ENCODE peak calls at places on chromosomes 3 and 15, in six cellular contexts. S is A549, C is body of pancreas, H is DND-41, P is aorta, D is lower lobe of right lung. T is an unnamed sample.

GRCh38 chr3:101574388-101575156 is 592 bp downstream of the PCNP start:
- DNase-seq in S (peak), C (peak), H (peak), P (peak), D (peak), T (peak)

GRCh38 chr15:42144841-42145375 is 11.5 kb downstream of the PLA2G4F start:
- DNase-seq in S (no peak), C (no peak), H (no peak), P (no peak), D (no peak), T (no peak)

GRCh38 chr3:138938877-138939562 is 7.9 kb downstream of the FOXL2 start:
- DNase-seq in S (no peak), C (no peak), H (no peak), P (no peak), D (no peak), T (no peak)

GRCh38 chr15:38885001-38885400 is 320.4 kb upstream of the RASGRP1 start:
- DNase-seq in S (no peak), C (no peak), H (no peak), P (no peak), D (no peak), T (no peak)

GRCh38 chr3:153958635-153959320 is 162.4 kb upstream of the ARHGEF26 start:
- DNase-seq in S (no peak), C (no peak), H (no peak), P (no peak), D (no peak), T (no peak)

GRCh38 chr3:178949896-178950295 is 121.7 kb downstream of the ZMAT3 start:
- DNase-seq in S (no peak), C (no peak), H (no peak), P (no peak), D (no peak), T (no peak)

GRCh38 chr3:88984832-88985231 is 122.6 kb upstream of the EPHA3 start:
- DNase-seq in S (no peak), C (no peak), H (no peak), P (no peak), D (no peak), T (no peak)

GRCh38 chr15:60350121-60350520 is 47.7 kb downstream of the ANXA2 start:
- DNase-seq in S (no peak), C (no peak), H (no peak), P (no peak), D (no peak), T (no peak)

GRCh38 chr3:9703736-9704342 is at the start of gene CPNE9:
- DNase-seq in S (no peak), C (peak), H (no peak), P (no peak), D (no peak), T (no peak)

GRCh38 chr15:42503822-42504221 is 8.4 kb downstream of the SNAP23 start:
- DNase-seq in S (no peak), C (no peak), H (no peak), P (no peak), D (no peak), T (no peak)

GRCh38 chr3:134460965-134461364 is 24.8 kb downstream of the ANAPC13 start:
- DNase-seq in S (no peak), C (no peak), H (no peak), P (no peak), D (no peak), T (no peak)

GRCh38 chr15:92247649-92248242 is 145.9 kb upstream of the ST8SIA2 start:
- DNase-seq in S (no peak), C (no peak), H (no peak), P (no peak), D (no peak), T (no peak)

GRCh38 chr3:109372639-109373038 is 35.3 kb upstream of the DPPA4 start:
- DNase-seq in S (no peak), C (no peak), H (no peak), P (no peak), D (no peak), T (no peak)

GRCh38 chr3:193490989-193491388 is 63.7 kb downstream of the ATP13A4 start:
- DNase-seq in S (no peak), C (no peak), H (no peak), P (no peak), D (no peak), T (no peak)
- H3K4me3 ChIP-seq in S (no peak), C (no peak), H (no peak), P (no peak), D (no peak), T (no peak)

GRCh38 chr3:37997321-37997720 is 6.7 kb downstream of the VILL start:
- DNase-seq in S (no peak), C (no peak), H (no peak), P (no peak), D (no peak), T (no peak)

GRCh38 chr3:37999836-38000235 is 9.2 kb downstream of the VILL start:
- DNase-seq in S (no peak), C (no peak), H (no peak), P (peak), D (no peak), T (no peak)

GRCh38 chr3:37996785-37997301 is 6.3 kb downstream of the VILL start:
- DNase-seq in S (peak), C (peak), H (peak), P (peak), D (peak), T (peak)

GRCh38 chr3:37995652-37996641 is 5.4 kb downstream of the VILL start:
- DNase-seq in S (no peak), C (no peak), H (no peak), P (no peak), D (no peak), T (peak)

GRCh38 chr3:37997791-37998370 is 7.3 kb downstream of the VILL start:
- DNase-seq in S (no peak), C (no peak), H (no peak), P (no peak), D (no peak), T (no peak)
- H3K4me3 ChIP-seq in S (no peak), C (no peak), H (no peak), P (no peak), D (peak), T (no peak)

GRCh38 chr3:189394599-189395121 is 222.9 kb downstream of the TPRG1 start:
- DNase-seq in S (no peak), C (no peak), H (no peak), P (no peak), D (no peak), T (no peak)
- H3K4me3 ChIP-seq in S (no peak), C (no peak), H (no peak), P (no peak), D (no peak), T (no peak)

GRCh38 chr3:52608337-52608736 is 71.9 kb downstream of the UQCC5 start:
- DNase-seq in S (no peak), C (no peak), H (no peak), P (no peak), D (no peak), T (no peak)
- H3K4me3 ChIP-seq in S (no peak), C (no peak), H (no peak), P (no peak), D (no peak), T (no peak)

GRCh38 chr15:75356006-75356405 is 9.2 kb downstream of the NEIL1 start:
- DNase-seq in S (no peak), C (no peak), H (no peak), P (no peak), D (no peak), T (no peak)

GRCh38 chr15:75358771-75359536 is 9.5 kb downstream of the MAN2C1 start:
- DNase-seq in S (no peak), C (no peak), H (no peak), P (peak), D (peak), T (no peak)

GRCh38 chr15:75359537-75360250 is 8.7 kb downstream of the MAN2C1 start:
- DNase-seq in S (no peak), C (no peak), H (no peak), P (peak), D (no peak), T (no peak)

GRCh38 chr15:75356539-75356938 is 9.7 kb downstream of the NEIL1 start:
- DNase-seq in S (no peak), C (no peak), H (no peak), P (no peak), D (peak), T (no peak)

GRCh38 chr15:75357976-75358673 is 10.3 kb downstream of the MAN2C1 start:
- DNase-seq in S (no peak), C (no peak), H (no peak), P (peak), D (peak), T (no peak)
- H3K4me3 ChIP-seq in S (no peak), C (no peak), H (no peak), P (no peak), D (no peak), T (no peak)

DNA sequence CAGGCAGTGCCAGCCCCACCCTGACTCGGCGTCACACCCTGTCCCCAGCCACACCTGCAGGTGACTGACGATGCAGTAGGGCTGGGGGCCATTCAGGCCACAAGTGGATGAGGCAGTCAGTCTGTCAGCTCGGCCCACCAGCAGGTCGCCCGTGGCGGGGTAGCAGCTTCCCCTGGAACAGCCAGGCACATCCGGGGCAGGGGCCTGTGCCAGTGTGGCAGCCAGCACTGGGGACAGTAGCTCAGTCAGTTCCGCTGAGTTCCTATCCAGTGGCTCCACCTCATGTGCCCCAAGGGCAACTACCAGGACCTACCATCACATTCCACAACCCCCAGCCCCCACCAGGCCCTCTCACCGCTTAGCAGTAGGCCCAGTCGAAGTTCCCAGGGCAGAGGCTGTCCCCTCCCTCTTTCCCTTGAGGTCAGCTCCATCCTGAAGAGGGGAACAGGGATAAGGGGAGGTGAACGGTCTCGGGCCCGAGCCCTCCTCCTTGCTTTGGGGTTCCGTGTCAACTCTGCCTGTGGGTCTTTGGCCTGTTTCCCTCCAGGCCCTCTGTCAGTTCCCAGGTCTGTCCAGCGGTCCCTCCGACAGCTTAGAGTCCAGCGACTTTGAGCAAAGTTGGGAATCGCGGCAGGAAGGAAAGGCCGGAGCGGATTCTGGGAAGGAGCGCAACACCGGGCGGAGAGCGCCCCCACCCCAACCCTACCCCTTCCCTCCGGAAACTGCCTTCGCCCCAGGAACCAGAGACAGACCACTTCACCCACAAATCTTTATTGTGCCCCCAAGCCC is at the start of gene LAMB2:
- DNase-seq in S (peak), C (peak), H (no peak), P (peak), D (peak), T (no peak)
- H3K4me3 ChIP-seq in S (peak), C (peak), H (no peak), P (peak), D (peak), T (no peak)

GRCh38 chr3:42500909-42501308 is 1.5 kb upstream of the VIPR1 start:
- DNase-seq in S (no peak), C (no peak), H (no peak), P (no peak), D (no peak), T (no peak)
- H3K4me3 ChIP-seq in S (no peak), C (no peak), H (no peak), P (no peak), D (no peak), T (no peak)

GRCh38 chr15:79283252-79284048 is 928 bp downstream of the ANKRD34C start:
- DNase-seq in S (peak), C (peak), H (peak), P (peak), D (no peak), T (no peak)

DNA sequence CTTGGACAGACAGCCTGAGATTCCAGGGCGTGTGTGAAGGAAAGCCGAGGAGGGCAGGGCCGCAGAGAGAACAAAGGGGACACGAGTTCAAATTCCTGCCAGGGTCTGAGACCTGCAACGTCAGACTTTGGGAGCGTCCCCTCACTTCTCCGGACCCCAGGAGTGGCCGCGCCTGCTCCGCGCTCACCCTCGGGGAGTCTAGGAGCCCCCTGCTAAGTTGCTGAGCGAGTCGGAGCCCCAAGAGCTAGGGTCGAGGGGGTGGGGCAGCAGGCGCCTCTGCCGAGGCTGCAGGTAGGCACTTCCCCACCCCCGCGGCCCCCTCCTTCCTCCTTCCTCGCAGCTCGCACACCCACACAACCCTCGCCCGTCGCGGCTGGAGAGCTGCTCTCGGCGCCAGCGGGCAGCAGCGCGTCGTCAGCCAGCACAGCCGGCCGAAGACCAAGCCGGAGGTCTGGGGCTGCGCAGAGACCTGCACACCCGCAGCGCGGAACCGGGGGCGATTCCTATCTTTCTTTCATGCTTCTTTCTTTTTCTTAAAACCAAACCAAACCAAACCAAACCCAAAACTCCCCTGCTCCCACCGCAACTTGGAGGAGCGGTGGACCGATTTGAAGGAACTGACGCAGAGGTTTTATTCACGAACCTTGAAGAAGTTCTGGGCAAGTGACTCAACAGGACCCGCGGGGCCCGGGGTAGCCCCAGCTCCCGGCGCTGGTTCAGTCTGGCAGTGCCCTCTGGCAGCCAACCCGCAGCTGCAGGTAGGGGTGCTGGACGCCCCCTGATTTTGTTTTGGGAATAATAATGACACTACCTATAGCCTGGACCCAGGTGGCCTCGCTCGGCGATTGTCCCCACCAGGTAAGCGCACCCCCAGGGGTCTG is at the start of gene ANKRD34C:
- DNase-seq in S (no peak), C (peak), H (no peak), P (no peak), D (no peak), T (no peak)
- H3K4me3 ChIP-seq in S (no peak), C (no peak), H (no peak), P (no peak), D (no peak), T (no peak)